ENCODE peak calls at places on chromosomes 4 and X, in four cellular contexts. J is GM12865, A is K562, R is astrocyte. D is an unnamed sample.

GRCh38 chrX:19775830-19776498 is 111.4 kb downstream of the SH3KBP1 start:
- DNase-seq in R (no peak), A (no peak), J (no peak), D (no peak)

GRCh38 chr4:81676552-81676951 is 204.8 kb upstream of the RASGEF1B start:
- DNase-seq in J (no peak), A (no peak), R (no peak), D (no peak)

GRCh38 chr4:1731180-1731579 is 9.9 kb downstream of the TACC3 start:
- DNase-seq in A (no peak), J (no peak), R (peak; percentile 67), D (no peak)

GRCh38 chrX:122303761-122304160 is 880.3 kb upstream of the GRIA3 start:
- DNase-seq in A (no peak), J (no peak), R (no peak), D (no peak)

GRCh38 chrX:11509786-11510185 is 155.9 kb downstream of the ARHGAP6 start:
- DNase-seq in J (no peak), A (no peak), R (peak; percentile 26), D (peak; percentile 37)

GRCh38 chr4:77149789-77150188 is 7.2 kb upstream of the CCNG2 start:
- DNase-seq in R (no peak), J (no peak), A (no peak), D (no peak)

GRCh38 chr4:82648356-82648755 is 86.6 kb upstream of the TMEM150C start:
- DNase-seq in R (peak; percentile 20), A (no peak), J (no peak), D (peak; percentile 22)

GRCh38 chr4:78644744-78645330 is 93.3 kb downstream of the ANXA3 start:
- DNase-seq in A (peak; percentile 69), J (peak; percentile 79), R (peak; percentile 77), D (peak; percentile 86)

GRCh38 chr4:140756292-140757219 is at the start of gene TBC1D9:
- DNase-seq in R (peak; percentile 80), J (peak; percentile 67), A (no peak), D (peak; percentile 69)

GRCh38 chrX:79415056-79415455 is 47.9 kb upstream of the ITM2A start:
- DNase-seq in R (no peak), A (no peak), J (no peak), D (no peak)

GRCh38 chrX:7996414-7996813 is 69.2 kb upstream of the PNPLA4 start:
- DNase-seq in R (peak; percentile 8), J (peak; percentile 40), A (peak; percentile 8), D (peak; percentile 32)

GRCh38 chr4:110953898-110954297 is 331.0 kb upstream of the PITX2 start:
- DNase-seq in J (no peak), A (no peak), R (no peak), D (no peak)

GRCh38 chr4:185359767-185360446 is 35.8 kb downstream of the LRP2BP start:
- DNase-seq in R (peak; percentile 84), J (no peak), A (peak; percentile 21), D (peak; percentile 88)

GRCh38 chr4:17283832-17284231 is 228.1 kb downstream of the QDPR start:
- DNase-seq in J (no peak), R (no peak), A (no peak), D (no peak)

GRCh38 chr4:40576651-40577480 is 52.8 kb downstream of the RBM47 start:
- DNase-seq in A (no peak), R (peak; percentile 95), J (peak; percentile 85), D (peak; percentile 35)

GRCh38 chr4:15955670-15956069 is 7.3 kb downstream of the FGFBP2 start:
- DNase-seq in J (no peak), R (no peak), A (no peak), D (peak; percentile 36)

GRCh38 chr4:37903901-37904300 is 13.0 kb downstream of the TBC1D1 start:
- DNase-seq in R (no peak), J (no peak), A (no peak), D (no peak)

GRCh38 chr4:86449746-86450145 is 89.9 kb upstream of the MAPK10 start:
- DNase-seq in J (no peak), A (no peak), R (no peak), D (no peak)

GRCh38 chr4:26372525-26373172 is 51.8 kb downstream of the RBPJ start:
- DNase-seq in A (no peak), J (peak; percentile 90), R (peak; percentile 84), D (peak; percentile 63)

GRCh38 chrX:136692271-136692670 is 44.3 kb downstream of the CD40LG start:
- DNase-seq in R (no peak), J (no peak), A (no peak), D (peak; percentile 14)

GRCh38 chrX:136691028-136691809 is 43.3 kb downstream of the CD40LG start:
- DNase-seq in J (no peak), R (peak; percentile 45), A (no peak), D (no peak)

GRCh38 chrX:136689441-136689840 is 41.5 kb downstream of the CD40LG start:
- DNase-seq in A (no peak), R (peak; percentile 60), J (peak; percentile 13), D (peak; percentile 47)

DNA sequence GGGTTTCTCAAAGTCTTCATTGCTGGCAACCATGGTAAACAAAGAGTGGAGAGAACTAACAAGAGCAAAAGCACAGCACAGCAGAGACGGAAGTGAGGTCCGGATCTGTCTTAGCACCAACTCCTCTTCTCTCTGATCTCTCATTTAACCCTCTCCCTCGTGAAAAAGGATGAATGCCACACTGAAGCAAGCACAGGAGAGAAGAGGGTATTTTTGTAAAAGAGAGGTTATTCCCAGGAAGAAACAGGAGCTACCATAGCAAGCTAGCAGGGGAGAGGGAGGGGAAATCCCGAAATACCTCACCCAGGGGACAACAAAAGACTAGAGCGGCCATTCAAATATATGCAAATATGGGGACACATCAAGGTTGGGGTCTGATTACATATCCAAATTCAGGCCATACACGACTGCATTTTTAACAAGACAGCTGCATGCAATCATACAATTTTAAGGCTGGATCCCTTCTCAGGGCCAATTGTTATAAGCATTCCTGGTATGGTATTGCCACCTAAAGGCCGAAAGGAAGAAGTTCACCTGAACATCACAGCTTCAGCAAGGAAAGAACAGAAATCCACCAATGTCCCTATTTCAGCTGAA is 46.6 kb downstream of the CD40LG start:
- DNase-seq in R (peak; percentile 32), J (peak; percentile 85), A (peak; percentile 26), D (peak; percentile 25)
- H3K4me3 ChIP-seq in R (no peak overlapping the region), J (peak overlapping the region; percentile 31), A (no peak overlapping the region), D (no peak overlapping the region)

GRCh38 chr4:2812600-2812932 is 19.7 kb downstream of the SH3BP2 start:
- DNase-seq in R (no peak), J (peak; percentile 40), A (peak; percentile 31), D (no peak)
- H3K4me3 ChIP-seq in R (peak overlapping the region; percentile 5), J (peak overlapping the region; percentile 77), A (no peak overlapping the region), D (peak overlapping the region; percentile 49)

DNA sequence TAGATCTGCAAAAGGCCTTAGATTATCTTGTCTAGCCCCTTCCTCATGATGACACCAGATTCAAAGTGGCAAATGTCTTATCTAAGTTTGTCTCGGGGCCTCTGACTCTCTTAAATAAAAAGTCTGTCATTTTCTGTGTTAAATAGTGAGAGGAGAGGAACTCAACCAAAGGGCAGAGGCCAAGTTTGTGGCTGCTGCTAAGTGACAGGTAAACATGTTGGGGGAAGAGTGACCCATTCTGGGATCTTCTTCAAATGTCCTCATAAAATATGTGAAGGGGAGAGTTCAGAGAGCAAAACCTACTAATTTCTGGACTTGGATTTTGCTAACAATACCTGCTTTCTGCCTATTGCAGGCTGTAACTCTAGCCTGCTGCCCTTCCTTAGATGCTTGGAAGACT is 110.8 kb downstream of the REPS2 start:
- DNase-seq in A (no peak), R (no peak), J (no peak), D (no peak)
- H3K4me3 ChIP-seq in A (no peak overlapping the region), R (no peak overlapping the region), J (no peak overlapping the region), D (no peak overlapping the region)

GRCh38 chrX:69037786-69038185 is 127.5 kb downstream of the PJA1 start:
- DNase-seq in R (no peak), A (no peak), J (no peak), D (no peak)

GRCh38 chrX:69034451-69034850 is 130.8 kb downstream of the PJA1 start:
- DNase-seq in J (no peak), A (no peak), R (no peak), D (no peak)

GRCh38 chrX:69036674-69037573 is 128.3 kb downstream of the PJA1 start:
- DNase-seq in R (no peak), J (no peak), A (no peak), D (no peak)

GRCh38 chrX:69038188-69038587 is 127.1 kb downstream of the PJA1 start:
- DNase-seq in J (no peak), R (no peak), A (no peak), D (no peak)

GRCh38 chrX:69038826-69039225 is 126.4 kb downstream of the PJA1 start:
- DNase-seq in R (no peak), A (no peak), J (no peak), D (no peak)
- H3K4me3 ChIP-seq in R (no peak overlapping the region), A (no peak overlapping the region), J (no peak overlapping the region), D (no peak overlapping the region)

GRCh38 chr4:6273661-6273990 is 4.0 kb downstream of the WFS1 start:
- DNase-seq in A (no peak), J (no peak), R (no peak), D (no peak)

GRCh38 chr4:6271206-6271605 is 1.6 kb downstream of the WFS1 start:
- DNase-seq in J (no peak), A (no peak), R (no peak), D (no peak)

GRCh38 chr4:6275351-6275750 is 5.7 kb downstream of the WFS1 start:
- DNase-seq in R (no peak), J (no peak), A (no peak), D (no peak)

GRCh38 chr4:6271701-6272465 is 2.2 kb downstream of the WFS1 start:
- DNase-seq in J (no peak), R (no peak), A (no peak), D (no peak)

DNA sequence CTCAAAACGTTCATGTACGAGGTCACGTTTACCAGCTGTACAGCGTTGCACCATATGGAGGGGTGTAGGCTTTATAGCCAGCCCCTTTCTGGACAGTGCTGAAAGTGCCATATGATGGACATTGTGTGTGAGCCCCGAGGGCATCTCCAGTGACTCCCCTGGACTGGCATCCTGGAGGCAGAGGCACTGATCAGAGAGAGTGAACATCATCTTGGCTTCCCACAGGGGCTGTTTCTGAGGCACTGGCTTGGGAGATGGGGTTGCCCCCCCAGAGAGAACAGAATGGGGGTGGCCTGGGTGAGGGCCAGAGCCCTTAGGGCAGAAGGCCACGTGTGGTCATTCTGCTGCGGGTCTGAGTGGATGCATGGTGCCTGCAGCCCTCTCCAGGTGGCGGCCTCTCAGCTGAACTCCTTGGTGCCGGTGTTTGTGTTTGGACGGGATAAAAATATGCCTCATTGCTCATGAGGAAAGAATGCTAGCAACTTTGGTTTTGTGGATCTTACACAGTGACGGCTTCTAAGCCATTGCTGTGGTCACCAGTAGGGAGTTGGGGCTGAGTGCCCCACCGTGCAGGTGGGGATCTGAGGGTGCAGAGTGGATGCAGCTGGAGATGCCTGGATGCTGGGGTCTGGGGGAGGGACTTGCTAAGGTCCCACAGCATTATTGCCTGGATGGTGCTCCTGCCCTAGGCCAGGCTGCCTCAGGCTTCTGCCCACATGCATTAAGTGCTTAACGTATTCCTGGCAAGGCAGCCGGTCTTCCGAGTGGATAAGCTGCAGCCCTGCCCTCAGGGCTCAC is 3.4 kb downstream of the WFS1 start:
- DNase-seq in A (no peak), J (no peak), R (peak; percentile 87), D (peak; percentile 75)
- H3K4me3 ChIP-seq in A (no peak overlapping the region), J (no peak overlapping the region), R (no peak overlapping the region), D (no peak overlapping the region)

DNA sequence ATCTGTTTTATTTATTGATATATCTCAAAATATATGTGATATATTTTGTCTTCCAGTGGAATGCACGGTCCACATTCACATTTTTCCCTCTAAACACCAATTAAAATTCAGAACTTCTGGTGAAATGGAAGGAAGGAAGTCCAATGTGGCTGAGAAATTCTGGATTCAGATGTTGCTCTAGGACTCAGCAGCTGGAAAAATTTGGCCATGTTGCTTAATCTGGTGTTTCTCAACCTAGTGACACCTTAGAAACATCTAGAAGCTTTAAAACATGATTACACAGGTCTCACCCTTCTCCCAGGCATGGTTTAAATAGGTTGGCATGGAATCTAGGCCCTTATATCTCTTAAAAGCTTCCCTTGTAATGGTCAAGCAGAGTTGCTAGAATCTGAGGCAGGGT is 28.5 kb upstream of the ARHGAP24 start:
- DNase-seq in J (no peak), A (no peak), R (no peak), D (no peak)
- H3K4me3 ChIP-seq in J (no peak overlapping the region), A (no peak overlapping the region), R (no peak overlapping the region), D (no peak overlapping the region)

D was measured in brain microvascular endothelial cell.